ENCODE peak calls at places on chromosomes 1 and 21, in five cellular contexts. X is GM12892; V is GM23248; C is NCI-H2081; R is naive thymus-derived CD8-positive, alpha-beta T cell. N is an unnamed sample.

GRCh38 chr1:67834246-67834877 is 1.1 kb upstream of the GNG12 start:
- DNase-seq in R (no peak), C (no peak), X (no peak), V (no peak), N (no peak)

GRCh38 chr1:111553199-111553598 is 49.8 kb upstream of the ADORA3 start:
- DNase-seq in V (peak), R (no peak), X (no peak), C (no peak), N (no peak)

GRCh38 chr1:42784946-42785693 is at the start of gene TMEM269:
- DNase-seq in X (no peak), C (no peak), V (peak), R (peak), N (no peak)

GRCh38 chr1:204089044-204089751 is 16.3 kb downstream of the SOX13 start:
- DNase-seq in R (no peak), V (peak), C (no peak), X (no peak), N (no peak)

GRCh38 chr1:55593299-55593698 is 378.1 kb upstream of the USP24 start:
- DNase-seq in X (no peak), R (no peak), V (no peak), C (no peak), N (no peak)

GRCh38 chr1:94279048-94279447 is 41.7 kb upstream of the ARHGAP29 start:
- DNase-seq in V (no peak), X (no peak), R (no peak), C (no peak), N (no peak)

GRCh38 chr1:59520194-59520593 is 223.3 kb downstream of the FGGY start:
- DNase-seq in C (no peak), R (no peak), X (no peak), V (peak), N (no peak)

GRCh38 chr1:163307479-163308171 is 14.1 kb upstream of the NUF2 start:
- DNase-seq in V (peak), R (no peak), X (no peak), C (no peak), N (no peak)

GRCh38 chr1:147826259-147826658 is 65.9 kb upstream of the GJA5 start:
- DNase-seq in X (no peak), R (no peak), C (no peak), V (no peak), N (no peak)

GRCh38 chr1:13699510-13699909 is 478 bp upstream of the PRDM2 start:
- DNase-seq in X (no peak), V (peak), C (no peak), R (no peak), N (no peak)

GRCh38 chr1:3248416-3249141 is 179.6 kb downstream of the PRDM16 start:
- DNase-seq in V (no peak), R (no peak), C (no peak), X (no peak), N (no peak)

GRCh38 chr1:42950146-42950480 is 8.6 kb downstream of the SLC2A1 start:
- DNase-seq in R (no peak), X (no peak), C (no peak), V (peak), N (no peak)

GRCh38 chr21:30580132-30580531 is 10.1 kb downstream of the KRTAP22-2 start:
- DNase-seq in X (no peak), V (no peak), C (no peak), R (no peak), N (no peak)

GRCh38 chr1:36479505-36480051 is 3.1 kb downstream of the CSF3R start:
- DNase-seq in V (no peak), R (no peak), C (no peak), X (no peak), N (no peak)

GRCh38 chr1:5370321-5370720 is 621.9 kb downstream of the NPHP4 start:
- DNase-seq in X (no peak), R (no peak), V (no peak), C (no peak), N (no peak)

GRCh38 chr21:43766734-43767497 is 9.2 kb downstream of the CSTB start:
- DNase-seq in V (no peak), X (no peak), C (no peak), R (no peak), N (no peak)

GRCh38 chr1:210764536-210764935 is 369.4 kb downstream of the KCNH1 start:
- DNase-seq in C (no peak), X (no peak), V (no peak), R (no peak), N (no peak)

GRCh38 chr1:53359225-53359933 is 31.5 kb upstream of the LRP8 start:
- DNase-seq in C (no peak), V (no peak), R (no peak), X (no peak), N (no peak)

N was measured in pulmonary artery endothelial cell.